ENCODE peak calls at places on chromosomes 4 and X, in seven cellular contexts. N is BJ; T is ovary; J is cardiac fibroblast; B is lower lobe of right lung; X is CD4-positive, alpha-beta T cell; M is HFF-Myc. D is an unnamed sample.

GRCh38 chrX:69538321-69538876 is 34.3 kb downstream of the NALF2 start:
- DNase-seq in T (peak), X (peak), B (peak), M (no peak), N (no peak), J (peak), D (no peak)

GRCh38 chr4:10582059-10582686 is 102.4 kb downstream of the CLNK start:
- DNase-seq in N (no peak), B (no peak), T (peak), X (no peak), M (peak), J (peak), D (no peak)

GRCh38 chrX:120111611-120112010 is 4.1 kb downstream of the RHOXF1 start:
- DNase-seq in B (no peak), N (no peak), T (no peak), J (no peak), X (no peak), M (no peak), D (no peak)

GRCh38 chrX:138885886-138886285 is 174.4 kb upstream of the FGF13 start:
- DNase-seq in T (no peak), M (no peak), X (no peak), B (no peak), N (no peak), J (no peak), D (no peak)

GRCh38 chrX:18793601-18794089 is 86.2 kb downstream of the PPEF1 start:
- DNase-seq in T (no peak), X (no peak), N (no peak), M (no peak), J (no peak), B (no peak), D (no peak)

GRCh38 chrX:153521034-153521433 is 3.6 kb downstream of the ATP2B3 start:
- DNase-seq in M (no peak), X (no peak), T (no peak), N (no peak), B (no peak), J (peak), D (no peak)

GRCh38 chrX:97525981-97526380 is 642.3 kb downstream of the RPA4 start:
- DNase-seq in J (no peak), M (no peak), N (no peak), B (no peak), T (no peak), X (no peak), D (no peak)

GRCh38 chr4:174485025-174485424 is 37.3 kb downstream of the HPGD start:
- DNase-seq in M (no peak), B (no peak), J (no peak), X (no peak), N (no peak), T (no peak), D (no peak)

GRCh38 chrX:37347420-37347819 is 1.7 kb upstream of the PRRG1 start:
- DNase-seq in B (no peak), M (no peak), T (no peak), N (no peak), J (peak), X (no peak), D (peak)

GRCh38 chr4:8688041-8688907 is 95.7 kb downstream of the CPZ start:
- DNase-seq in B (peak), N (no peak), T (no peak), M (no peak), X (no peak), J (peak), D (no peak)

GRCh38 chr4:165563851-165564250 is 185.0 kb downstream of the CPE start:
- DNase-seq in J (no peak), M (no peak), B (no peak), T (no peak), N (no peak), X (no peak), D (no peak)

GRCh38 chr4:156992943-156993342 is 21.3 kb upstream of the PDGFC start:
- DNase-seq in M (no peak), N (no peak), X (no peak), J (peak), T (no peak), B (no peak), D (no peak)

GRCh38 chr4:86670739-86671138 is 76.6 kb downstream of the PTPN13 start:
- DNase-seq in N (peak), T (no peak), X (no peak), M (peak), B (no peak), J (peak), D (no peak)

GRCh38 chr4:142549726-142550463 is 296.2 kb downstream of the INPP4B start:
- DNase-seq in T (no peak), X (no peak), J (peak), B (no peak), N (peak), M (no peak), D (peak)

GRCh38 chrX:105752334-105752733 is 70.0 kb upstream of the NRK start:
- DNase-seq in M (no peak), N (no peak), X (no peak), T (no peak), B (no peak), J (no peak), D (no peak)

GRCh38 chr4:115090483-115091075 is 22.8 kb downstream of the NDST4 start:
- DNase-seq in M (no peak), N (no peak), X (no peak), J (peak), B (no peak), T (no peak), D (peak)
- TF ChIP-seq CTCF in M (peak), N (peak), X (peak), J (peak), B (peak), T (no peak), D (peak)

GRCh38 chr4:188701952-188702351 is 562.7 kb downstream of the TRIML1 start:
- DNase-seq in X (no peak), T (no peak), J (no peak), B (no peak), M (no peak), N (no peak), D (no peak)
- TF ChIP-seq CTCF in X (no peak), T (no peak), J (no peak), B (no peak), M (no peak), N (no peak), D (no peak)

DNA sequence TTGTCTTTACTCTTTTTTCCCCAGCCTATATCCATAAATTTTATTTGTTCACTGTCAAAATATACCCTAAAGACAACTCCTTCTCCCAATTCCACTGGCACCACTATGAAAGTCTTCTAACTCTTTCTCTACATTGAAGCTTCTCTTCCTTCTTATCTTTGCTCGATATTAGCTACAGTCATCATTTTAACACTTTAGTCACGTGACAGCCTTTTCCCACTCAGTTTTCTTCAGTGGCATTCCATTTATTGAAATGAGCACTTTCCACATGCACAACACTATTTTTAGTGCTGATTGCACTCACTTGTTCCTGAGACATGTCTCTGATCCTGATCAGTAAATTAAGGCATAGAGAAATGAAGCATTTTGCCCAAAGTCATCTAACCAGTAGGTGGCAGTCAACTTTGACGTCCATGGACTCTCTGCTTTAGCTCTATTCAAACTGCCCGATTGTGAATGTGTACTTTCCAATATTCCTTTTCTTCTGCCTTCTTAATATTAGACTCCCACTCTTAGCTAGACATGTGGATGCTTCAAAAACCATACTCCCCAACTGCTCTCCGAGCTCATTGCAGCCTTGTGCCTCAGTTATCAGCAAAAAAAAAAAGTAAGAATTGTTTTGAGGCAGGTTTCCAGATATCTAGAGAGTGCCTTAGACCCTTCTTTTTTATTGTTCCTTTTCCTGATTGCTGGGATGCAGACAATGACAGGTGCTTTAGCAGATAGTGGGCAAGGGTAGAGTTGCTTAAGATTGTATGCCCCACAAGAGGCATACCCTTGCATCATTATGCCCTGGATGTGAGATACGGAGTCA is 394.4 kb upstream of the ADGRL3 start:
- DNase-seq in B (no peak), T (no peak), X (no peak), M (peak), N (no peak), J (peak), D (no peak)
- TF ChIP-seq CTCF in B (peak), T (no peak), X (no peak), M (peak), N (peak), J (peak), D (peak)

GRCh38 chr4:73341454-73341853 is 62.6 kb upstream of the ALB start:
- DNase-seq in B (no peak), J (peak), N (no peak), M (peak), T (peak), X (no peak), D (peak)
- TF ChIP-seq CTCF in B (peak), J (peak), N (peak), M (peak), T (peak), X (no peak), D (peak)

DNA sequence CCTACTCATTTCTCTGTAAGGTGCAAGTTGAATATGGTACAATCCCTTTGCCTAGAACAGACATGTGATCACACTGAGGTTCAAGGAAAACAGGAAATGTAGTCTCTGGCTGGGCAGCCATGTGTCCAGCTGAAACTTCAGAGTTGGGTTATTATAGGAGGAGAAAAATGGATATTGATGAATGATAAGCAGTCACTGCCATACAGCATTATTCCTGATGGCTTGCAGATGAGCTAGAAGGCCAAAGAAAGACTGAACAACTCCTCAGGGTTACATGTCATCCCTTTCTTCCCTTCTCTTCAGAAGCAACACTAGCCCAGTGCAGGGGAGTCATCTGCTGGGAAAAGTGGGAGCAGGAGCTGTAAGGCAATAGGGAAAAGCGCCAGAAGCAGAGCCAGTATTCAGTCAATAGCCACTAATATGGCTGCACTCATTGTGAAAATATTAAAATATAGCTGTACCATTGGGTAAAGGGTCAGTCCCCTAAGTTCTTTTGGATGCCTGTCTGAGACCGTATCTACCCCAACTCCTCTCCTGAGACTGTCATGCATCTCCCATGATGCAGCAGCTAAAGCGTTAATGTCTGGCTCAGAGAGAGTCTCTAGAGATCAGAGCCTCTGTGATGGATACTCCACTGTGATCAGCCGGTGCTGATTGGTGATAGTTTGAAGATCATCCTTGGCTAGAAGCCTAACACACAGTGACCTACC is 20.5 kb downstream of the PHOX2B start:
- DNase-seq in M (no peak), T (no peak), J (no peak), X (no peak), B (no peak), N (no peak), D (no peak)
- TF ChIP-seq CTCF in M (no peak), T (no peak), J (no peak), X (no peak), B (no peak), N (no peak), D (no peak)

GRCh38 chr4:1713003-1713397 is 881 bp upstream of the SLBP start:
- DNase-seq in M (no peak), T (no peak), J (no peak), X (no peak), N (no peak), B (no peak), D (no peak)

GRCh38 chr4:1716065-1716945 is 4.2 kb upstream of the SLBP start:
- DNase-seq in B (no peak), T (peak), X (no peak), M (no peak), J (no peak), N (no peak), D (no peak)

GRCh38 chr4:1715002-1715761 is 3.1 kb upstream of the SLBP start:
- DNase-seq in N (no peak), X (no peak), B (no peak), T (peak), J (no peak), M (no peak), D (no peak)

GRCh38 chr4:1712216-1713002 is at the start of gene SLBP:
- DNase-seq in X (peak), B (peak), T (peak), N (peak), M (peak), J (peak), D (peak)

DNA sequence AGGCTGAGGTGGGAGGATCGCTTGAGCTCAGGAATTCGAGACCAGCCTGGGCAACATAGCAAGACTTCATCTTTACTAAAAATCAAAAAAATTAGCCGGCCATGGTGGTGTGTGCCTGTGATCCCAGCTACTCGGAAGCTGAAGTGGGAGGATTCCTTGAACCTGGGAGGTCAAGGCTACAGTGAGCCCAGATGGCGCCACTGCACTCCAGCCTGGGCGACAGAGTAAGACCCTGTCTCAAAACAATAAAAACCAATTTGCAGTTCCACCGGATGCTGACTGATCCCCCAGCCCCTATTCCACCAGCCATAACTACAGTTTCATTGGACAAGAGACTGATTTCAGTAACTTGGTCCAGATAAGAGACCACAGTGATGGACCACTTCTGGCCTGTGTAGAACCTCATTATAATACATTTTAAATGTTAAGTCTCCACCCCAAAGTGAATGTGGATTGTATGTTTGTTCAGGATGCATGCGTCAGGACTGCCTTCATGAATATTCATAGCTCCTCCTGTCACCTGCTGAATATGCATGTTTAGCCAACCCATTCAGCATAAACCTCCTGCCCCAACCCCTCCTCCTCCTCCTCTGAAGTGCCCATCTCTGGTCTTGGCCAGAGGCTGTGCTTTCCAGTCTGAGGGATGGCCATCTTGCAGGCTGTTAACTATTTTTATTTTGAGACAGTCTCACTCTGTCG is 2.3 kb upstream of the SLBP start:
- DNase-seq in X (no peak), N (no peak), B (no peak), M (no peak), T (peak), J (no peak), D (no peak)
- TF ChIP-seq CTCF in X (no peak), N (no peak), B (no peak), M (no peak), T (no peak), J (no peak), D (no peak)

DNA sequence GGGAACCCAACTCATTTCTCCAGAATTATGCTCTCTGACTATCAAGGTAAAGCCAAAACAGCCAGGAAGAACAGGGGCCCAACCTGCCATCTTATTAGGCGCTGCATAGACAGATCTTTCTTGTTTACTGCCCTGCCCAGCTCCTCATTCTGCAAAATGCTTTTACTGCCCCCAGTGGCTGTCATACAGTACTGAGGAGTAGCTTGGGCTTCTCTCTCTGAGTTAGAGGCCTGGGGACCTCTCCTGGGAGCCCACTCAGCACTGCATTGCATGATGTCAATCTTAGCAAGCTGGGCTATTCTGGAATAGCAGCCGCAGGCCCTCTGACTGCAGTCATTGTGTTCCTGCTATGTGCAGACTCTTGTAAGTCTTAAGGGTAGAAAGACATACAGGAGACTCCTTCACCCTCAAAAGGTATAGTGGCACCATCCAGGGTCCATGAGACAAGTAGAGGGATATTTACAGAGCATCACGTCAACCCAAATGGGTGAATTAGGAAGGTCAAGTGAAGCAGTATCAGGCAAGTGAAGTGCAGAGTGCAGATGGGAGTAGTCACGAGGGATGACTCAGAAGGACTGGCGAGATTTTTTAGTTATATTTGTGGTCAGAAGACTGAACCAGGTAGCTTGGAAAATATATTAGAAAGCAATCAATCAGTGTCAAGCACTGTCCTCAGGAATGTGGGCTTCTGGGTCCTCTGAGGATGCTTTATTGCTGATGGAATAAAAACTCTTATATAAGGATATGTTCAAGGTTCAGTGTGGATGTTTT is 294.1 kb upstream of the SFRP2 start:
- DNase-seq in X (no peak), J (peak), N (no peak), T (no peak), M (no peak), B (no peak), D (peak)
- TF ChIP-seq CTCF in X (no peak), J (peak), N (peak), T (no peak), M (peak), B (peak), D (peak)